ENCODE peak calls at places on chromosomes 3 and 15, in ten cellular contexts. L is DND-41, B is aorta, H is AG04450, P is fibroblast of pulmonary artery, O is tibial artery, C is cardiac fibroblast, K is heart left ventricle, R is SK-N-SH, E is adipocyte. Z is an unnamed sample.

GRCh38 chr15:25441111-25441510 is 2.3 kb upstream of the UBE3A start:
- DNase-seq in L (no peak), B (no peak), H (no peak), P (no peak), O (no peak), C (no peak), K (no peak), R (no peak), E (no peak), Z (no peak)

GRCh38 chr15:78715930-78716329 is 74.9 kb upstream of the CHRNB4 start:
- DNase-seq in L (no peak), B (no peak), H (no peak), P (peak; percentile 49), O (no peak), C (peak; percentile 12), K (no peak), R (no peak), E (no peak), Z (no peak)

GRCh38 chr3:83460051-83460450 is 1498.7 kb upstream of the CADM2 start:
- DNase-seq in L (no peak), B (no peak), H (no peak), P (no peak), O (no peak), C (no peak), K (no peak), R (no peak), E (no peak), Z (no peak)

GRCh38 chr15:31102374-31103342 is 1.1 kb upstream of the TRPM1 start:
- DNase-seq in L (no peak), B (no peak), H (no peak), P (no peak), O (no peak), C (no peak), K (no peak), R (no peak), E (no peak), Z (no peak)

GRCh38 chr15:72341361-72341760 is 21.4 kb upstream of the CELF6 start:
- DNase-seq in L (no peak), B (no peak), H (no peak), P (peak; percentile 7), O (no peak), C (peak; percentile 13), K (no peak), R (peak; percentile 39), E (peak; percentile 7), Z (no peak)

GRCh38 chr3:157544501-157545139 is 41.4 kb upstream of the VEPH1 start:
- DNase-seq in L (no peak), B (no peak), H (no peak), P (peak; percentile 88), O (peak; percentile 33), C (peak; percentile 90), K (peak; percentile 29), R (no peak), E (peak; percentile 69), Z (no peak)

GRCh38 chr15:65578904-65579728 is 31.8 kb downstream of the INTS14 start:
- DNase-seq in L (no peak), B (no peak), H (no peak), P (no peak), O (no peak), C (no peak), K (no peak), R (no peak), E (no peak), Z (no peak)

GRCh38 chr15:48940508-48940907 is 23.2 kb downstream of the SHC4 start:
- DNase-seq in L (no peak), B (no peak), H (peak; percentile 92), P (peak; percentile 94), O (no peak), C (peak; percentile 82), K (no peak), R (no peak), E (peak; percentile 52), Z (no peak)

GRCh38 chr15:96023081-96023480 is 307.4 kb upstream of the NR2F2 start:
- DNase-seq in L (no peak), B (no peak), H (no peak), P (no peak), O (no peak), C (no peak), K (no peak), R (no peak), E (no peak), Z (no peak)

GRCh38 chr3:131900891-131901290 is 133.9 kb downstream of the CPNE4 start:
- DNase-seq in L (no peak), B (no peak), H (no peak), P (no peak), O (no peak), C (no peak), K (no peak), R (no peak), E (no peak), Z (no peak)

GRCh38 chr15:57972801-57973311 is 92.7 kb downstream of the ALDH1A2 start:
- DNase-seq in L (no peak), B (no peak), H (no peak), P (no peak), O (no peak), C (no peak), K (no peak), R (no peak), E (no peak), Z (no peak)

GRCh38 chr15:27674826-27675225 is 424.3 kb downstream of the OCA2 start:
- DNase-seq in L (no peak), B (no peak), H (no peak), P (no peak), O (no peak), C (no peak), K (no peak), R (no peak), E (no peak), Z (no peak)

GRCh38 chr15:27673766-27674445 is 425.2 kb downstream of the OCA2 start:
- DNase-seq in L (no peak), B (no peak), H (no peak), P (no peak), O (no peak), C (no peak), K (no peak), R (no peak), E (no peak), Z (no peak)

GRCh38 chr15:27676647-27677046 is 422.5 kb downstream of the OCA2 start:
- DNase-seq in L (no peak), B (no peak), H (no peak), P (no peak), O (no peak), C (no peak), K (no peak), R (no peak), E (no peak), Z (no peak)

GRCh38 chr15:27677951-27678350 is 421.2 kb downstream of the OCA2 start:
- DNase-seq in L (no peak), B (no peak), H (no peak), P (no peak), O (no peak), C (no peak), K (no peak), R (no peak), E (no peak), Z (no peak)

GRCh38 chr15:27675571-27675970 is 423.5 kb downstream of the OCA2 start:
- DNase-seq in L (no peak), B (no peak), H (no peak), P (no peak), O (no peak), C (no peak), K (no peak), R (no peak), E (no peak), Z (no peak)
- H3K4me3 ChIP-seq in L (no peak overlapping the region), B (no peak overlapping the region), H (no peak overlapping the region), P (no peak overlapping the region), O (no peak overlapping the region), C (no peak overlapping the region), K (no peak overlapping the region), R (no peak overlapping the region), E (no peak overlapping the region), Z (no peak overlapping the region)

GRCh38 chr3:4584537-4585249 is 91.5 kb downstream of the ITPR1 start:
- DNase-seq in L (peak; percentile 41), B (peak; percentile 54), H (no peak), P (peak; percentile 73), O (peak; percentile 34), C (peak; percentile 79), K (no peak), R (no peak), E (no peak), Z (no peak)
- H3K4me3 ChIP-seq in L (no peak overlapping the region), B (peak overlapping the region; percentile 36), H (peak overlapping the region; percentile 42), P (peak overlapping the region; percentile 41), O (peak overlapping the region; percentile 48), C (no peak overlapping the region), K (peak overlapping the region; percentile 36), R (no peak overlapping the region), E (peak overlapping the region; percentile 59), Z (no peak overlapping the region)

GRCh38 chr3:121836069-121836468 is 1.1 kb downstream of the EAF2 start:
- DNase-seq in L (no peak), B (no peak), H (no peak), P (no peak), O (no peak), C (no peak), K (no peak), R (no peak), E (no peak), Z (no peak)
- H3K4me3 ChIP-seq in L (peak overlapping the region; percentile 69), B (no peak overlapping the region), H (no peak overlapping the region), P (no peak overlapping the region), O (peak overlapping the region; percentile 85), C (no peak overlapping the region), K (peak overlapping the region; percentile 86), R (no peak overlapping the region), E (no peak overlapping the region), Z (no peak overlapping the region)

GRCh38 chr3:112043621-112044201 is 9.2 kb downstream of the TMPRSS7 start:
- DNase-seq in L (peak; percentile 69), B (no peak), H (peak; percentile 44), P (peak; percentile 85), O (peak; percentile 23), C (peak; percentile 85), K (peak; percentile 37), R (peak; percentile 69), E (peak; percentile 91), Z (peak; percentile 72)

GRCh38 chr3:112035241-112035640 is 705 bp downstream of the TMPRSS7 start:
- DNase-seq in L (no peak), B (no peak), H (no peak), P (no peak), O (no peak), C (peak; percentile 27), K (no peak), R (no peak), E (no peak), Z (no peak)

GRCh38 chr3:112034436-112034835 is at the start of gene TMPRSS7:
- DNase-seq in L (no peak), B (no peak), H (no peak), P (no peak), O (no peak), C (no peak), K (no peak), R (no peak), E (no peak), Z (no peak)

GRCh38 chr3:112042842-112043280 is 8.3 kb downstream of the TMPRSS7 start:
- DNase-seq in L (no peak), B (no peak), H (no peak), P (no peak), O (no peak), C (no peak), K (no peak), R (no peak), E (no peak), Z (no peak)

GRCh38 chr3:112038863-112039262 is 4.3 kb downstream of the TMPRSS7 start:
- DNase-seq in L (no peak), B (no peak), H (no peak), P (peak; percentile 22), O (no peak), C (no peak), K (no peak), R (no peak), E (no peak), Z (no peak)
- H3K4me3 ChIP-seq in L (no peak overlapping the region), B (no peak overlapping the region), H (no peak overlapping the region), P (no peak overlapping the region), O (no peak overlapping the region), C (no peak overlapping the region), K (no peak overlapping the region), R (no peak overlapping the region), E (no peak overlapping the region), Z (no peak overlapping the region)

GRCh38 chr3:129305592-129306091 is 27.0 kb downstream of the HMCES start:
- DNase-seq in L (no peak), B (peak; percentile 93), H (no peak), P (peak; percentile 93), O (peak; percentile 93), C (peak; percentile 94), K (peak; percentile 86), R (no peak), E (peak; percentile 88), Z (no peak)
- H3K4me3 ChIP-seq in L (no peak overlapping the region), B (no peak overlapping the region), H (peak overlapping the region; percentile 13), P (peak overlapping the region; percentile 33), O (peak overlapping the region; percentile 51), C (peak overlapping the region; percentile 2), K (peak overlapping the region; percentile 33), R (no peak overlapping the region), E (peak overlapping the region; percentile 68), Z (no peak overlapping the region)